ENCODE peak calls at places on chromosomes 16 and 17, in four cellular contexts. X, H, M and O are unnamed samples.

GRCh38 chr16:21568502-21569189 is 30.7 kb upstream of the METTL9 start:
- DNase-seq in X (peak; percentile 48), H (no peak), M (no peak), O (no peak)

GRCh38 chr17:10295728-10296343 is 77.0 kb downstream of the MYH13 start:
- DNase-seq in X (no peak), H (peak; percentile 78), M (no peak), O (no peak)

GRCh38 chr17:51797150-51797549 is 361.4 kb downstream of the CA10 start:
- DNase-seq in X (no peak), H (no peak), M (no peak), O (no peak)

GRCh38 chr16:16150878-16151152 is 72.5 kb downstream of the ABCC6 start:
- DNase-seq in X (no peak), H (no peak), M (no peak), O (no peak)

GRCh38 chr17:39929657-39930407 is 2.3 kb downstream of the LRRC3C start:
- DNase-seq in X (no peak), H (no peak), M (no peak), O (no peak)

GRCh38 chr16:75758215-75758614 is 31.9 kb upstream of the CPHXL start:
- DNase-seq in X (no peak), H (no peak), M (no peak), O (no peak)

GRCh38 chr16:22330326-22330725 is 33.1 kb downstream of the POLR3E start:
- DNase-seq in X (no peak), H (no peak), M (no peak), O (no peak)

GRCh38 chr16:55351936-55352335 is 27.9 kb downstream of the IRX6 start:
- DNase-seq in X (no peak), H (no peak), M (no peak), O (no peak)

GRCh38 chr17:16419074-16419928 is 3.9 kb downstream of the TRPV2 start:
- DNase-seq in X (peak; percentile 79), H (no peak), M (no peak), O (peak; percentile 53)

GRCh38 chr17:82212331-82213250 is at the start of gene CCDC57:
- DNase-seq in X (peak; percentile 91), H (peak; percentile 92), M (peak; percentile 92), O (peak; percentile 78)

GRCh38 chr16:69494993-69495392 is 70.6 kb downstream of the CYB5B start:
- DNase-seq in X (no peak), H (peak; percentile 57), M (no peak), O (no peak)

GRCh38 chr17:22131740-22132139 is 439.4 kb downstream of the KCNJ18 start:
- DNase-seq in X (no peak), H (no peak), M (no peak), O (no peak)

GRCh38 chr17:80927791-80928216 is 63.8 kb upstream of the CHMP6 start:
- DNase-seq in X (peak; percentile 56), H (peak; percentile 66), M (no peak), O (no peak)

GRCh38 chr16:86668136-86668535 is 89.8 kb downstream of the FOXL1 start:
- DNase-seq in X (no peak), H (no peak), M (no peak), O (no peak)

GRCh38 chr17:37170881-37171460 is 204.8 kb upstream of the C17orf78 start:
- DNase-seq in X (no peak), H (no peak), M (no peak), O (no peak)

GRCh38 chr17:34249497-34249877 is 5.6 kb upstream of the CCL2 start:
- DNase-seq in X (no peak), H (no peak), M (no peak), O (no peak)

GRCh38 chr16:61936522-61936921 is 99.7 kb downstream of the CDH8 start:
- DNase-seq in X (no peak), H (peak; percentile 36), M (no peak), O (no peak)

GRCh38 chr17:78133971-78134898 is 3.7 kb downstream of the TMC8 start:
- DNase-seq in X (no peak), H (peak; percentile 87), M (no peak), O (peak; percentile 88)

GRCh38 chr17:21218101-21218500 is 4.1 kb upstream of the TMEM11 start:
- DNase-seq in X (no peak), H (peak; percentile 24), M (peak; percentile 21), O (no peak)

GRCh38 chr16:4511441-4512082 is 27.0 kb downstream of the CDIP1 start:
- DNase-seq in X (no peak), H (peak; percentile 78), M (no peak), O (no peak)

GRCh38 chr17:29617125-29617480 is 5.6 kb downstream of the CORO6 start:
- DNase-seq in X (peak; percentile 89), H (peak; percentile 87), M (peak; percentile 89), O (peak; percentile 84)

GRCh38 chr16:351804-352520 is 561 bp downstream of the AXIN1 start:
- DNase-seq in X (no peak), H (peak; percentile 61), M (no peak), O (no peak)
- H3K27ac ChIP-seq in X (peak overlapping the region; percentile 70), H (no peak overlapping the region), M (peak overlapping the region; percentile 72), O (peak overlapping the region; percentile 61)

GRCh38 chr17:7854851-7855642 is at the start of gene TMEM88:
- DNase-seq in X (peak; percentile 67), H (peak; percentile 96), M (no peak), O (no peak)

GRCh38 chr17:7854078-7854777 is 638 bp upstream of the TMEM88 start:
- DNase-seq in X (peak; percentile 64), H (peak; percentile 59), M (no peak), O (no peak)

GRCh38 chr17:7852262-7852670 is 2.6 kb upstream of the TMEM88 start:
- DNase-seq in X (peak; percentile 76), H (no peak), M (no peak), O (peak; percentile 28)

GRCh38 chr17:7852919-7853692 is 1.8 kb upstream of the TMEM88 start:
- DNase-seq in X (peak; percentile 68), H (peak; percentile 56), M (no peak), O (no peak)

DNA sequence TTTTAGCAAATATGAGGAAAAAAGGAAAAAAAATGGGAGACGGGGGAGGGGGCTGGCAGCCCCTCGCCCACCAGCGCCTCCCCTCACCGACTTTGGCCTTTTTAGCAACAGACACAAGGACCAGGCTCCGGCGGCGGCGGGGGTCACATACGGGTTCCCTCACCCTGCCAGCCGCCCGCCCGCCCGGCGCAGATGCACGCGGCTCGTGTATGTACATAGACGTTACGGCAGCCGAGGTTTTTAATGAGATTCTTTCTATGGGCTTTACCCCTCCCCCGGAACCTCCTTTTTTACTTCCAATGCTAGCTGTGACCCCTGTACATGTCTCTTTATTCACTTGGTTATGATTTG is 1.2 kb upstream of the TMEM88 start:
- DNase-seq in X (peak; percentile 67), H (peak; percentile 65), M (no peak), O (no peak)
- H3K27ac ChIP-seq in X (peak overlapping the region; percentile 3), H (no peak overlapping the region), M (peak overlapping the region; percentile 94), O (no peak overlapping the region)

GRCh38 chr17:68452724-68453290 is 4.5 kb downstream of the WIPI1 start:
- DNase-seq in X (no peak), H (no peak), M (no peak), O (no peak)
- H3K27ac ChIP-seq in X (no peak overlapping the region), H (no peak overlapping the region), M (peak overlapping the region; percentile 98), O (no peak overlapping the region)

DNA sequence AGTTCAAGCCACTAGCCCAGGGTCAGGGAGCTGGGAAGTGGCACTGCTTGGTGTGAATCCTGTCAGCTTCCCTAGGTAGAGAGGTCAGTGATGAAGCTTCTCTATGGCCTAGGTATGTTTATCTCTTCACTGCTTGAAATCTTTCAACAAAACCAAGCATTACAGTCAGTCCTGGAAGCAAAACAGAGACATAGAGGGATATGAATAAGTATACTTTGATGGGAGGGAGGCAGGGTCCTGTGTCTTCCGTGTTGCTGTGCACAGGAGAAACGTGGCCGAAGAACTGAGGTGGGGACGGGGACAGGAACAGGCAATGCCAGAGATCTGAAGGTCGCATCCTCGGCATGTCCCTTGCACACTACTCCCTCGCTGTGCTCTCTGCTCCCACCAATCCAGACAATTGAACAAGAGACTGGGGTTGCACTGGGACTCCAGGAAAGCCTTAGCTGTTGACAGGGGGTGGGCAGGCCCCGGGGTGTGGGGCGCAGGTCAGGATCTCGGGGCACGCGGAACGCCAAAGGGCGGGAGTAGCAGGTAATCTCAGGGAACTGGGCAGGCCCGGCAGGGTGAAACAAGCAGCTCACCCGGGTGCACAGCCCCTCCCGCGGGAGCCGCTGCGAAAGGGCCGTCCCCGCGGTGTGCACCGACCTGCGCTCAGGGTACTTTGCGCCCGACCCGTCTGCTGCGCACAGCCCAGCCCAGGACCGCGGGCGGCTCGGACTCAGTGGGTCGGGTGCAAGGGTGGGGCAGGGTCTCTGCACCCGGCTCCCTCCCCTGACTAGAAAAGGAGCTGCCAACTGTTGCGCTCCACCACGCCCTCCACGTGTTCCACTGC is at the start of gene MT1H:
- DNase-seq in X (no peak), H (no peak), M (no peak), O (no peak)
- H3K27ac ChIP-seq in X (no peak within 1 kb of the TSS), H (no peak within 1 kb of the TSS), M (no peak within 1 kb of the TSS), O (no peak within 1 kb of the TSS)

GRCh38 chr16:2476741-2477140 is 1.8 kb downstream of the TBC1D24 start:
- DNase-seq in X (no peak), H (no peak), M (no peak), O (no peak)
- H3K27ac ChIP-seq in X (no peak overlapping the region), H (no peak overlapping the region), M (no peak overlapping the region), O (no peak overlapping the region)